ENCODE peak calls at places on chromosomes 1 and 21, in four cellular contexts. One of them, this sample, is unnamed.

GRCh38 chr1:110393691-110394564 is 3.1 kb upstream of the SLC16A4 start:
- DNase-seq in PC-3: peak
- DNase-seq in GM06990: no peak
- DNase-seq in heart right ventricle: no peak
- DNase-seq in this sample: peak

GRCh38 chr1:201013031-201013485 is 10.5 kb downstream of the KIF21B start:
- DNase-seq in PC-3: peak
- DNase-seq in GM06990: no peak
- DNase-seq in heart right ventricle: no peak
- DNase-seq in this sample: no peak

GRCh38 chr1:17485280-17485679 is 45.8 kb upstream of the RCC2 start:
- DNase-seq in heart right ventricle: no peak
- DNase-seq in PC-3: peak
- DNase-seq in GM06990: no peak
- DNase-seq in this sample: no peak

GRCh38 chr1:152111515-152111968 is 3.7 kb downstream of the TCHH start:
- DNase-seq in PC-3: no peak
- DNase-seq in heart right ventricle: no peak
- DNase-seq in GM06990: peak
- DNase-seq in this sample: no peak

GRCh38 chr1:51726544-51727225 is 109.8 kb downstream of the OSBPL9 start:
- DNase-seq in GM06990: peak
- DNase-seq in heart right ventricle: no peak
- DNase-seq in PC-3: no peak
- DNase-seq in this sample: no peak

GRCh38 chr1:230399321-230400006 is 26.7 kb downstream of the PGBD5 start:
- DNase-seq in heart right ventricle: no peak
- DNase-seq in PC-3: no peak
- DNase-seq in GM06990: no peak
- DNase-seq in this sample: no peak

GRCh38 chr1:111669268-111669667 is 49.7 kb downstream of the RAP1A start:
- DNase-seq in heart right ventricle: no peak
- DNase-seq in GM06990: no peak
- DNase-seq in PC-3: no peak
- DNase-seq in this sample: no peak

GRCh38 chr1:204359474-204360255 is at the start of gene PLEKHA6:
- DNase-seq in PC-3: no peak
- DNase-seq in GM06990: no peak
- DNase-seq in heart right ventricle: peak
- DNase-seq in this sample: no peak

GRCh38 chr1:87044840-87045239 is 130.4 kb downstream of the HS2ST1 start:
- DNase-seq in PC-3: no peak
- DNase-seq in GM06990: peak
- DNase-seq in heart right ventricle: no peak
- DNase-seq in this sample: no peak

GRCh38 chr1:2927995-2928732 is 93.1 kb upstream of the ACTRT2 start:
- DNase-seq in PC-3: no peak
- DNase-seq in heart right ventricle: no peak
- DNase-seq in GM06990: no peak
- DNase-seq in this sample: no peak

GRCh38 chr1:22611530-22611947 is 24.9 kb upstream of the C1QA start:
- DNase-seq in PC-3: peak
- DNase-seq in heart right ventricle: peak
- DNase-seq in GM06990: no peak
- DNase-seq in this sample: peak

GRCh38 chr1:55702064-55702463 is 486.9 kb upstream of the USP24 start:
- DNase-seq in GM06990: no peak
- DNase-seq in PC-3: peak
- DNase-seq in heart right ventricle: no peak
- DNase-seq in this sample: no peak

GRCh38 chr1:1920608-1921458 is 1.8 kb upstream of the TMEM52 start:
- DNase-seq in heart right ventricle: no peak
- DNase-seq in PC-3: no peak
- DNase-seq in GM06990: no peak
- DNase-seq in this sample: no peak

GRCh38 chr1:145991799-145992412 is 4.5 kb downstream of the TXNIP start:
- DNase-seq in heart right ventricle: no peak
- DNase-seq in PC-3: no peak
- DNase-seq in GM06990: no peak
- DNase-seq in this sample: no peak

GRCh38 chr1:228664399-228664914 is 70.8 kb upstream of the RHOU start:
- DNase-seq in PC-3: peak
- DNase-seq in GM06990: peak
- DNase-seq in heart right ventricle: peak
- DNase-seq in this sample: no peak

GRCh38 chr1:60171793-60172192 is 98.2 kb upstream of the C1orf87 start:
- DNase-seq in PC-3: peak
- DNase-seq in GM06990: no peak
- DNase-seq in heart right ventricle: no peak
- DNase-seq in this sample: peak

GRCh38 chr1:243598433-243598832 is 251.6 kb downstream of the AKT3 start:
- DNase-seq in PC-3: peak
- DNase-seq in heart right ventricle: no peak
- DNase-seq in GM06990: no peak
- DNase-seq in this sample: peak

GRCh38 chr1:75672108-75672507 is 52.4 kb upstream of the ACADM start:
- DNase-seq in heart right ventricle: no peak
- DNase-seq in PC-3: no peak
- DNase-seq in GM06990: no peak
- DNase-seq in this sample: no peak

GRCh38 chr1:199690520-199690919 is 337.0 kb upstream of the NR5A2 start:
- DNase-seq in heart right ventricle: no peak
- DNase-seq in PC-3: no peak
- DNase-seq in GM06990: no peak
- DNase-seq in this sample: no peak

GRCh38 chr1:225318706-225319575 is 108.9 kb downstream of the LBR start:
- DNase-seq in heart right ventricle: peak
- DNase-seq in PC-3: peak
- DNase-seq in GM06990: no peak
- DNase-seq in this sample: no peak

GRCh38 chr1:2595261-2595811 is 8.8 kb downstream of the PRXL2B start:
- DNase-seq in heart right ventricle: no peak
- DNase-seq in PC-3: no peak
- DNase-seq in GM06990: no peak
- DNase-seq in this sample: no peak

GRCh38 chr21:31895069-31895851 is 22.4 kb downstream of the HUNK start:
- DNase-seq in GM06990: no peak
- DNase-seq in PC-3: no peak
- DNase-seq in heart right ventricle: no peak
- DNase-seq in this sample: no peak

GRCh38 chr1:80657048-80657653 is 1143.6 kb upstream of the ADGRL2 start:
- DNase-seq in heart right ventricle: no peak
- DNase-seq in PC-3: no peak
- DNase-seq in GM06990: no peak
- DNase-seq in this sample: no peak

GRCh38 chr1:80656628-80657019 is 1144.1 kb upstream of the ADGRL2 start:
- DNase-seq in PC-3: peak
- DNase-seq in heart right ventricle: no peak
- DNase-seq in GM06990: no peak
- DNase-seq in this sample: no peak

GRCh38 chr1:80657707-80658106 is 1143.0 kb upstream of the ADGRL2 start:
- DNase-seq in heart right ventricle: no peak
- DNase-seq in PC-3: no peak
- DNase-seq in GM06990: no peak
- DNase-seq in this sample: no peak

DNA sequence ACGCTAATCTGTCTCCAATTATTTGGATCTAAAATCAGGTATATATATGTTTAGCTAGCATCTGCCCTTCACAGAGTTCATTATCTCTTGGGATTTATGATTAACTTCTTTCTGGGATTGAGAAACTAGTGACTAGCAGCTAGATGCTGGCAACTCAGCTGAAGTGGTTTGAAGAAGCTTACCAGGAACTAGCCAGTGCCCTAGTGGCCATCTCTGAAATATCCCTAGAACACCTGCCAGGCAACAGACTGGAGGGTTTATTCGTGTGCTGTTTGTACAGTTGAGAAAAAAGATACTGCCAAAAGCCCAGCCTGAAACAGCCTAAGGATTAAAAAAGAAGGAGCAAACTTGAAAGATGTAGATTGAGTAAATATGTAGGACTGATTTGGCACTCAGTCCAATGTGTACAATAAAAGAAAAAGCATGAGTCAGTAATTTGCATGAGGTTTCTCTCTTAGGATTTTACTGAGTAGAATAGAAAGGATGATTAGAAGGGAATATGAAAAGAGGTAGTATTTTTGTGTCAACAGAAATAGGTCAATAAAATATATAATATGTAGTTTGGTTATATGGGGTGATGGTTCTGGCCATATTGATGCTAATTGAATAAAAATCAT is 1144.6 kb upstream of the ADGRL2 start:
- DNase-seq in PC-3: peak
- DNase-seq in heart right ventricle: no peak
- DNase-seq in GM06990: no peak
- DNase-seq in this sample: no peak
- TF ChIP-seq CTCF in PC-3: peak
- TF ChIP-seq CTCF in heart right ventricle: no peak
- TF ChIP-seq CTCF in GM06990: peak
- TF ChIP-seq CTCF in this sample: no peak

GRCh38 chr21:34266322-34266721 is 97.5 kb upstream of the KCNE2 start:
- DNase-seq in heart right ventricle: no peak
- DNase-seq in PC-3: no peak
- DNase-seq in GM06990: no peak
- DNase-seq in this sample: no peak

GRCh38 chr21:34260598-34260997 is 103.2 kb upstream of the KCNE2 start:
- DNase-seq in PC-3: no peak
- DNase-seq in heart right ventricle: no peak
- DNase-seq in GM06990: no peak
- DNase-seq in this sample: no peak

GRCh38 chr21:34268493-34268892 is 95.3 kb upstream of the KCNE2 start:
- DNase-seq in PC-3: no peak
- DNase-seq in heart right ventricle: no peak
- DNase-seq in GM06990: no peak
- DNase-seq in this sample: no peak

GRCh38 chr21:34261841-34262832 is 101.7 kb upstream of the KCNE2 start:
- DNase-seq in PC-3: no peak
- DNase-seq in GM06990: no peak
- DNase-seq in heart right ventricle: no peak
- DNase-seq in this sample: no peak

DNA sequence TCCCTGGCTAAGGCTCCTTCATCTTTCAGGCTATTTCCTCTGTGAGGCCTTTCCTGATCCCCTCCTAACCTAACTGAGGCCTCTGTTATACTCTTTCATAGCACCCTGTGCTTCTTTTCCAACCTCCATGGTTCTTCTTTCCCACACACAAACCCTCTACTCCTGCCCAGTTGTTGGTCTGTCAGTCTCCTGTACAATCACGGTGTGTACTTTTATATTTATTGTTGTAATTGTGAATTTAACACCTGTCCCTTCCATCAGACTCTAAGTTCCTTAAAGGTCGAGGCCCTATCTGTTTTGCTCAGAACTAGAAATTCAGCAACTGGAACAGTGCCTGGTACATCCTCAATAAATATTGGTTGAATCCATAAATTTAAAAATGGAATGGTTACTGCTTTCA is 100.2 kb upstream of the KCNE2 start:
- DNase-seq in heart right ventricle: no peak
- DNase-seq in PC-3: no peak
- DNase-seq in GM06990: no peak
- DNase-seq in this sample: no peak
- H3K4me3 ChIP-seq in heart right ventricle: no peak
- H3K4me3 ChIP-seq in PC-3: no peak
- H3K4me3 ChIP-seq in GM06990: no peak
- H3K4me3 ChIP-seq in this sample: no peak

DNA sequence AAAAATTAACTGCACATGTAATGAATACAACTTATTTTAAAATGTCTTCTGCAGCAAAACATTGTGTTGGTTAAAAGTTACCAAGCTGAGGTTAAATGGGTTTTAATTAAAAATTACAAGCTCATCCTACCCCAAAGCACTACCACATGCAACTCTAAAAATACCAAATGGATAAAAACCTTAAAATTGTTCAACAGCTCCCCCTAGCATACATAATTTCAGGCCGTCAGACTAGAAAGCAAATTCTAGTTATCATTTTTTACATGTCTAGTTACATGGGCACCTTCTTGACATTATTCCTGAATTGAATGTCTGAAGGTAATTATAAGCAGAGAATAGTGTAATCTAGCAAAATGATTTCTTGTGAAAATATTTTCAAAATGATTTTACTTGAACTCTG is 176.5 kb downstream of the C1orf21 start:
- DNase-seq in heart right ventricle: no peak
- DNase-seq in GM06990: no peak
- DNase-seq in PC-3: peak
- DNase-seq in this sample: no peak
- TF ChIP-seq CTCF in heart right ventricle: peak
- TF ChIP-seq CTCF in GM06990: peak
- TF ChIP-seq CTCF in PC-3: peak
- TF ChIP-seq CTCF in this sample: peak

GRCh38 chr1:151061012-151061401 is 810 bp downstream of the MLLT11 start:
- DNase-seq in GM06990: no peak
- DNase-seq in PC-3: peak
- DNase-seq in heart right ventricle: no peak
- DNase-seq in this sample: no peak
- H3K4me3 ChIP-seq in GM06990: peak
- H3K4me3 ChIP-seq in PC-3: peak
- H3K4me3 ChIP-seq in heart right ventricle: peak
- H3K4me3 ChIP-seq in this sample: peak

This sample was measured in AG04449.